ENCODE peak calls at places on chromosomes 4 and X, in four cellular contexts. J, X, Q and Z are unnamed samples.

GRCh38 chr4:147284935-147285334 is 196.0 kb upstream of the EDNRA start:
- DNase-seq in J (no peak), Q (no peak), X (no peak), Z (no peak)

GRCh38 chrX:12936947-12937346 is 30.5 kb downstream of the TLR8 start:
- DNase-seq in Q (no peak), X (no peak), J (peak; percentile 26), Z (no peak)

GRCh38 chr4:159227984-159228383 is 125.1 kb downstream of the RAPGEF2 start:
- DNase-seq in X (peak; percentile 55), Q (peak; percentile 93), J (peak; percentile 75), Z (peak; percentile 56)

GRCh38 chrX:71622347-71623104 is 4.2 kb upstream of the CXCR3 start:
- DNase-seq in Q (peak; percentile 77), J (peak; percentile 56), X (peak; percentile 84), Z (no peak)

GRCh38 chr4:174464949-174465348 is 57.3 kb downstream of the HPGD start:
- DNase-seq in Q (no peak), X (no peak), J (no peak), Z (no peak)

GRCh38 chrX:106696502-106696901 is 30.0 kb upstream of the RNF128 start:
- DNase-seq in J (no peak), X (no peak), Q (no peak), Z (no peak)

GRCh38 chrX:154409222-154409871 is at the start of gene DNASE1L1:
- DNase-seq in X (peak; percentile 87), Q (peak; percentile 87), J (peak; percentile 87), Z (peak; percentile 71)

GRCh38 chrX:19658030-19658429 is 142.7 kb upstream of the MAP3K15 start:
- DNase-seq in J (peak; percentile 50), X (no peak), Q (no peak), Z (no peak)

GRCh38 chr4:78945638-78946179 is 6.5 kb upstream of the PAQR3 start:
- DNase-seq in J (no peak), X (no peak), Q (no peak), Z (no peak)

GRCh38 chr4:90127223-90127705 is at the start of gene CCSER1:
- DNase-seq in X (peak; percentile 91), Q (peak; percentile 40), J (peak; percentile 7), Z (no peak)
- H3K4me3 ChIP-seq in X (peak within 1 kb of the TSS; percentile 84), Q (peak within 1 kb of the TSS; percentile 46), J (peak within 1 kb of the TSS; percentile 16), Z (peak within 1 kb of the TSS; percentile 44)

GRCh38 chr4:41933997-41934812 is 1.0 kb upstream of the TMEM33 start:
- DNase-seq in J (peak; percentile 5), X (no peak), Q (no peak), Z (no peak)
- H3K4me3 ChIP-seq in J (no peak overlapping the region), X (peak overlapping the region; percentile 62), Q (no peak overlapping the region), Z (peak overlapping the region; percentile 99)

GRCh38 chr4:2869659-2870058 is 26.0 kb downstream of the ADD1 start:
- DNase-seq in J (no peak), X (no peak), Q (no peak), Z (no peak)

GRCh38 chr4:2866160-2866861 is 22.7 kb downstream of the ADD1 start:
- DNase-seq in J (no peak), Q (no peak), X (no peak), Z (no peak)

GRCh38 chr4:2866891-2867290 is 23.2 kb downstream of the ADD1 start:
- DNase-seq in Q (no peak), J (peak; percentile 56), X (no peak), Z (no peak)

GRCh38 chr4:2868840-2869487 is 25.3 kb downstream of the ADD1 start:
- DNase-seq in Q (no peak), J (no peak), X (no peak), Z (no peak)

GRCh38 chr4:2867758-2868491 is 24.3 kb downstream of the ADD1 start:
- DNase-seq in X (no peak), J (no peak), Q (peak; percentile 48), Z (no peak)
- H3K4me3 ChIP-seq in X (peak overlapping the region; percentile 19), J (peak overlapping the region; percentile 10), Q (peak overlapping the region; percentile 45), Z (peak overlapping the region; percentile 13)

DNA sequence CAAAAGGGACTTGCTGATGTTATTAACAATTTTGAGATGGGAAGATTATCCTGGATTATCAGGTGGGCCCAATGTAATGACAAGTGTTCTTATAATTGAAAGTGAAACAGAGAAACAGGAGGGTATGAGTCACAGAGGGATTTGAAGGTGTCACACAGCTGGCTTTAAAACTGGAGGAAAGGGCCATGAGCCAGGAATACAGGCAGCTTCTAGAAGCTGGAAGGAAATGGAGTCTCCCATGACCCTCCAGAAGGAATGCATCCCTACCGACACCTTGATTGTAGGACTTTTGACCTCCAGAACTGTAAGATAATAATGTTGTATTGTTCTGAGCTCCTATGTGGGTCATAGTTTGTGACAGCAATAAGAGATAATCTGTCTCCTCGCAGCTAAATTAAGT is 98.0 kb upstream of the STIM2 start:
- DNase-seq in J (peak; percentile 48), Q (no peak), X (no peak), Z (no peak)
- H3K4me3 ChIP-seq in J (no peak overlapping the region), Q (no peak overlapping the region), X (no peak overlapping the region), Z (no peak overlapping the region)

DNA sequence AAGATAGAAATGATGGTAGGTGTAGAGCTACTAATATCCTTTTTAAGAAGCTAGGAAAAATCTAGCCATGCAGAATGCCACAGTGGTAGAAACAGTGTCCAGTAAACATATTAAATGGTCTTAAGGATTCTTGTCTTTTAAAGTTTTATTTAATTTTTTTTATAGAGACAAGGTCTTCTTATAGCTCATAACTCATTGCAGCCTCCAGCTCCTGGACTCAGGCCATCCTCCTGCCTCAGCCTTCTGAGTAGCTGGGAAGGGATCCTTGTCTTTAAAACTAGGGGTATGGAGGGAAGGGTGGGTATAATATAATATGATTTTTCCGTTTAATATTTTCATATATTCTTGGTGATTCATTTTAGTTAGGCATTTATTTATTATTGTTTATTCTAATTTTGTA is 3.8 kb downstream of the TMEM165 start:
- DNase-seq in Q (no peak), J (no peak), X (no peak), Z (no peak)
- H3K4me3 ChIP-seq in Q (peak overlapping the region; percentile 78), J (no peak overlapping the region), X (peak overlapping the region; percentile 99), Z (no peak overlapping the region)